ENCODE peak calls at places on chromosomes 1 and 21, in ten cellular contexts. L is GM13977; M is CD8-positive, alpha-beta memory T cell; T is anterior cingulate cortex; E is fibroblast of the aortic adventitia; K is head of caudate nucleus; D is GM13976; Y is skeletal muscle cell; V is posterior cingulate gyrus; I is aorta. J is an unnamed sample.

GRCh38 chr1:41327383-41327999 is 33.7 kb upstream of the FOXO6 start:
- DNase-seq in L (no peak), M (no peak), T (no peak), E (no peak), K (no peak), D (no peak), Y (no peak), V (no peak), I (no peak), J (no peak)

GRCh38 chr1:82485591-82486369 is 685.0 kb downstream of the ADGRL2 start:
- DNase-seq in L (no peak), M (no peak), T (no peak), E (peak; percentile 60), K (no peak), D (no peak), Y (peak; percentile 46), V (peak; percentile 15), I (peak; percentile 68), J (peak; percentile 63)

GRCh38 chr1:161119379-161120061 is 1.6 kb downstream of the NIT1 start:
- DNase-seq in L (peak; percentile 83), M (peak; percentile 64), T (no peak), E (peak; percentile 75), K (no peak), D (peak; percentile 75), Y (peak; percentile 50), V (no peak), I (no peak), J (no peak)

GRCh38 chr1:74584185-74584584 is 71.8 kb upstream of the LRRC53 start:
- DNase-seq in L (no peak), M (no peak), T (no peak), E (no peak), K (no peak), D (no peak), Y (no peak), V (no peak), I (no peak), J (no peak)

GRCh38 chr1:88021529-88021928 is 662.5 kb upstream of the PKN2 start:
- DNase-seq in L (no peak), M (no peak), T (no peak), E (no peak), K (no peak), D (no peak), Y (no peak), V (no peak), I (no peak), J (no peak)

GRCh38 chr1:110308247-110308646 is 30.9 kb upstream of the RBM15 start:
- DNase-seq in L (no peak), M (no peak), T (no peak), E (peak; percentile 82), K (no peak), D (no peak), Y (peak; percentile 75), V (no peak), I (no peak), J (no peak)

GRCh38 chr1:248243204-248243603 is 12.0 kb downstream of the OR2M4 start:
- DNase-seq in L (peak; percentile 50), M (peak; percentile 20), T (peak; percentile 4), E (peak; percentile 14), K (peak; percentile 47), D (peak; percentile 46), Y (no peak), V (no peak), I (no peak), J (no peak)

GRCh38 chr1:152015766-152016165 is 21.0 kb downstream of the S100A11 start:
- DNase-seq in L (no peak), M (no peak), T (no peak), E (no peak), K (no peak), D (no peak), Y (no peak), V (no peak), I (no peak), J (no peak)

GRCh38 chr1:19074361-19074901 is 118.0 kb upstream of the IFFO2 start:
- DNase-seq in L (no peak), M (peak; percentile 89), T (no peak), E (no peak), K (no peak), D (no peak), Y (no peak), V (no peak), I (no peak), J (no peak)

GRCh38 chr21:44822484-44823178 is 4.8 kb upstream of the SUMO3 start:
- DNase-seq in L (no peak), M (no peak), T (no peak), E (no peak), K (no peak), D (no peak), Y (no peak), V (no peak), I (no peak), J (no peak)

GRCh38 chr1:211579434-211580302 is 707 bp upstream of the SLC30A1 start:
- DNase-seq in L (no peak), M (no peak), T (no peak), E (no peak), K (no peak), D (no peak), Y (no peak), V (no peak), I (peak; percentile 87), J (no peak)

GRCh38 chr1:157178490-157178889 is 40.3 kb upstream of the ETV3 start:
- DNase-seq in L (no peak), M (no peak), T (no peak), E (no peak), K (no peak), D (no peak), Y (no peak), V (no peak), I (no peak), J (no peak)

GRCh38 chr1:214378492-214378891 is 97.5 kb downstream of the SMYD2 start:
- DNase-seq in L (no peak), M (no peak), T (no peak), E (no peak), K (no peak), D (no peak), Y (no peak), V (no peak), I (no peak), J (no peak)

GRCh38 chr1:22654692-22655091 is 1.7 kb downstream of the C1QB start:
- DNase-seq in L (no peak), M (no peak), T (no peak), E (no peak), K (no peak), D (no peak), Y (no peak), V (no peak), I (no peak), J (no peak)

GRCh38 chr1:247228133-247228532 is 27.7 kb upstream of the VN1R5 start:
- DNase-seq in L (no peak), M (no peak), T (no peak), E (peak; percentile 41), K (no peak), D (no peak), Y (no peak), V (no peak), I (no peak), J (no peak)

GRCh38 chr1:54837002-54837853 is 36.1 kb upstream of the TTC22 start:
- DNase-seq in L (no peak), M (no peak), T (no peak), E (no peak), K (no peak), D (no peak), Y (no peak), V (no peak), I (no peak), J (no peak)

GRCh38 chr1:72109916-72110315 is 172.4 kb downstream of the NEGR1 start:
- DNase-seq in L (no peak), M (no peak), T (no peak), E (no peak), K (no peak), D (no peak), Y (no peak), V (no peak), I (no peak), J (no peak)

GRCh38 chr1:5822726-5823125 is 169.5 kb downstream of the NPHP4 start:
- DNase-seq in L (no peak), M (no peak), T (no peak), E (no peak), K (no peak), D (no peak), Y (no peak), V (no peak), I (no peak), J (no peak)

GRCh38 chr1:205396972-205397616 is 24.8 kb downstream of the LEMD1 start:
- DNase-seq in L (peak; percentile 48), M (peak; percentile 25), T (no peak), E (peak; percentile 63), K (no peak), D (peak; percentile 54), Y (no peak), V (no peak), I (no peak), J (peak; percentile 47)

GRCh38 chr1:31666290-31666963 is 21.8 kb upstream of the PEF1 start:
- DNase-seq in L (no peak), M (no peak), T (no peak), E (peak; percentile 73), K (peak; percentile 67), D (no peak), Y (no peak), V (peak; percentile 35), I (no peak), J (no peak)

GRCh38 chr1:238401138-238401537 is 510.4 kb upstream of the ZP4 start:
- DNase-seq in L (no peak), M (no peak), T (no peak), E (peak; percentile 50), K (no peak), D (no peak), Y (no peak), V (no peak), I (no peak), J (no peak)

GRCh38 chr1:171845998-171846397 is 4.7 kb downstream of the DNM3 start:
- DNase-seq in L (no peak), M (no peak), T (no peak), E (no peak), K (no peak), D (no peak), Y (no peak), V (no peak), I (no peak), J (no peak)

GRCh38 chr1:28591708-28592313 is at the start of gene RAB42:
- DNase-seq in L (peak; percentile 51), M (no peak), T (no peak), E (no peak), K (no peak), D (peak; percentile 52), Y (no peak), V (no peak), I (peak; percentile 80), J (no peak)

GRCh38 chr1:186066411-186066810 is 308.6 kb downstream of the TPR start:
- DNase-seq in L (no peak), M (no peak), T (no peak), E (no peak), K (no peak), D (no peak), Y (no peak), V (no peak), I (no peak), J (no peak)

J was measured in neuronal stem cell.